ENCODE peak calls at places on chromosomes 3 and 15, in ten cellular contexts. One of them, this sample, is unnamed.

GRCh38 chr3:123871946-123872345 is 12.2 kb downstream of the MYLK start:
- DNase-seq in A549: no peak
- DNase-seq in tibial nerve: no peak
- DNase-seq in RCC 7860: peak
- DNase-seq in activated T-helper 1 cell treated with anti-CD3 and anti-CD28 coated beads, Interleukin-2, amount 50 U/mL, for 16 hours: no peak
- DNase-seq in activated CD8-positive, alpha-beta memory T cell treated with anti-CD3 and anti-CD28 coated beads for 48 hours: no peak
- DNase-seq in stimulated activated CD8-positive, alpha-beta memory T cell treated with anti-CD3 and anti-CD28 coated beads, Interleukin-2, amount 100 ng/mL, for 48 hours: no peak
- DNase-seq in NCI-H460: no peak
- DNase-seq in mesenchymal stem cell: peak
- DNase-seq in activated CD4-positive, alpha-beta T cell treated with anti-CD3 and anti-CD28 coated beads for 1 hour: no peak
- DNase-seq in this sample: no peak

GRCh38 chr15:98953000-98953776 is 54.4 kb downstream of the PGPEP1L start:
- DNase-seq in RCC 7860: no peak
- DNase-seq in activated CD4-positive, alpha-beta T cell treated with anti-CD3 and anti-CD28 coated beads for 1 hour: no peak
- DNase-seq in activated CD8-positive, alpha-beta memory T cell treated with anti-CD3 and anti-CD28 coated beads for 48 hours: peak
- DNase-seq in mesenchymal stem cell: no peak
- DNase-seq in NCI-H460: no peak
- DNase-seq in tibial nerve: no peak
- DNase-seq in activated T-helper 1 cell treated with anti-CD3 and anti-CD28 coated beads, Interleukin-2, amount 50 U/mL, for 16 hours: no peak
- DNase-seq in A549: no peak
- DNase-seq in stimulated activated CD8-positive, alpha-beta memory T cell treated with anti-CD3 and anti-CD28 coated beads, Interleukin-2, amount 100 ng/mL, for 48 hours: no peak
- DNase-seq in this sample: no peak

GRCh38 chr15:45618813-45619212 is 16.0 kb upstream of the SQOR start:
- DNase-seq in A549: peak
- DNase-seq in mesenchymal stem cell: no peak
- DNase-seq in activated CD4-positive, alpha-beta T cell treated with anti-CD3 and anti-CD28 coated beads for 1 hour: no peak
- DNase-seq in tibial nerve: no peak
- DNase-seq in NCI-H460: no peak
- DNase-seq in activated CD8-positive, alpha-beta memory T cell treated with anti-CD3 and anti-CD28 coated beads for 48 hours: no peak
- DNase-seq in stimulated activated CD8-positive, alpha-beta memory T cell treated with anti-CD3 and anti-CD28 coated beads, Interleukin-2, amount 100 ng/mL, for 48 hours: no peak
- DNase-seq in activated T-helper 1 cell treated with anti-CD3 and anti-CD28 coated beads, Interleukin-2, amount 50 U/mL, for 16 hours: no peak
- DNase-seq in RCC 7860: no peak
- DNase-seq in this sample: no peak

GRCh38 chr3:57007513-57008415 is 52.7 kb upstream of the SPATA12 start:
- DNase-seq in mesenchymal stem cell: peak
- DNase-seq in A549: no peak
- DNase-seq in tibial nerve: peak
- DNase-seq in RCC 7860: peak
- DNase-seq in activated CD4-positive, alpha-beta T cell treated with anti-CD3 and anti-CD28 coated beads for 1 hour: no peak
- DNase-seq in NCI-H460: no peak
- DNase-seq in stimulated activated CD8-positive, alpha-beta memory T cell treated with anti-CD3 and anti-CD28 coated beads, Interleukin-2, amount 100 ng/mL, for 48 hours: peak
- DNase-seq in activated T-helper 1 cell treated with anti-CD3 and anti-CD28 coated beads, Interleukin-2, amount 50 U/mL, for 16 hours: no peak
- DNase-seq in activated CD8-positive, alpha-beta memory T cell treated with anti-CD3 and anti-CD28 coated beads for 48 hours: no peak
- DNase-seq in this sample: peak

GRCh38 chr3:127250032-127250431 is 37.8 kb downstream of the PRR20G start:
- DNase-seq in stimulated activated CD8-positive, alpha-beta memory T cell treated with anti-CD3 and anti-CD28 coated beads, Interleukin-2, amount 100 ng/mL, for 48 hours: no peak
- DNase-seq in activated CD4-positive, alpha-beta T cell treated with anti-CD3 and anti-CD28 coated beads for 1 hour: no peak
- DNase-seq in mesenchymal stem cell: no peak
- DNase-seq in activated T-helper 1 cell treated with anti-CD3 and anti-CD28 coated beads, Interleukin-2, amount 50 U/mL, for 16 hours: no peak
- DNase-seq in NCI-H460: no peak
- DNase-seq in RCC 7860: no peak
- DNase-seq in A549: no peak
- DNase-seq in tibial nerve: no peak
- DNase-seq in activated CD8-positive, alpha-beta memory T cell treated with anti-CD3 and anti-CD28 coated beads for 48 hours: no peak
- DNase-seq in this sample: no peak

GRCh38 chr3:10470666-10471336 is 34.6 kb downstream of the ATP2B2 start:
- DNase-seq in activated T-helper 1 cell treated with anti-CD3 and anti-CD28 coated beads, Interleukin-2, amount 50 U/mL, for 16 hours: no peak
- DNase-seq in activated CD4-positive, alpha-beta T cell treated with anti-CD3 and anti-CD28 coated beads for 1 hour: no peak
- DNase-seq in RCC 7860: no peak
- DNase-seq in tibial nerve: no peak
- DNase-seq in NCI-H460: no peak
- DNase-seq in A549: no peak
- DNase-seq in mesenchymal stem cell: no peak
- DNase-seq in stimulated activated CD8-positive, alpha-beta memory T cell treated with anti-CD3 and anti-CD28 coated beads, Interleukin-2, amount 100 ng/mL, for 48 hours: no peak
- DNase-seq in activated CD8-positive, alpha-beta memory T cell treated with anti-CD3 and anti-CD28 coated beads for 48 hours: no peak
- DNase-seq in this sample: no peak

GRCh38 chr15:91855684-91856553 is 2.4 kb downstream of the SLCO3A1 start:
- DNase-seq in NCI-H460: no peak
- DNase-seq in activated T-helper 1 cell treated with anti-CD3 and anti-CD28 coated beads, Interleukin-2, amount 50 U/mL, for 16 hours: no peak
- DNase-seq in RCC 7860: no peak
- DNase-seq in stimulated activated CD8-positive, alpha-beta memory T cell treated with anti-CD3 and anti-CD28 coated beads, Interleukin-2, amount 100 ng/mL, for 48 hours: no peak
- DNase-seq in tibial nerve: no peak
- DNase-seq in activated CD4-positive, alpha-beta T cell treated with anti-CD3 and anti-CD28 coated beads for 1 hour: no peak
- DNase-seq in mesenchymal stem cell: no peak
- DNase-seq in activated CD8-positive, alpha-beta memory T cell treated with anti-CD3 and anti-CD28 coated beads for 48 hours: no peak
- DNase-seq in A549: peak
- DNase-seq in this sample: peak

GRCh38 chr15:67186226-67186649 is 68.2 kb downstream of the AAGAB start:
- DNase-seq in activated T-helper 1 cell treated with anti-CD3 and anti-CD28 coated beads, Interleukin-2, amount 50 U/mL, for 16 hours: no peak
- DNase-seq in RCC 7860: no peak
- DNase-seq in stimulated activated CD8-positive, alpha-beta memory T cell treated with anti-CD3 and anti-CD28 coated beads, Interleukin-2, amount 100 ng/mL, for 48 hours: no peak
- DNase-seq in activated CD4-positive, alpha-beta T cell treated with anti-CD3 and anti-CD28 coated beads for 1 hour: no peak
- DNase-seq in activated CD8-positive, alpha-beta memory T cell treated with anti-CD3 and anti-CD28 coated beads for 48 hours: no peak
- DNase-seq in A549: peak
- DNase-seq in NCI-H460: no peak
- DNase-seq in tibial nerve: no peak
- DNase-seq in mesenchymal stem cell: no peak
- DNase-seq in this sample: no peak

GRCh38 chr15:39188930-39189329 is 391.9 kb upstream of the THBS1 start:
- DNase-seq in activated CD8-positive, alpha-beta memory T cell treated with anti-CD3 and anti-CD28 coated beads for 48 hours: no peak
- DNase-seq in stimulated activated CD8-positive, alpha-beta memory T cell treated with anti-CD3 and anti-CD28 coated beads, Interleukin-2, amount 100 ng/mL, for 48 hours: no peak
- DNase-seq in activated T-helper 1 cell treated with anti-CD3 and anti-CD28 coated beads, Interleukin-2, amount 50 U/mL, for 16 hours: no peak
- DNase-seq in mesenchymal stem cell: peak
- DNase-seq in A549: peak
- DNase-seq in RCC 7860: peak
- DNase-seq in activated CD4-positive, alpha-beta T cell treated with anti-CD3 and anti-CD28 coated beads for 1 hour: no peak
- DNase-seq in NCI-H460: no peak
- DNase-seq in tibial nerve: no peak
- DNase-seq in this sample: no peak

This sample was measured in esophagus muscularis mucosa.